ENCODE peak calls at places on chromosomes 3 and 15, in eight cellular contexts. One of them, this sample, is unnamed.

GRCh38 chr3:23916152-23916885 is 471 bp downstream of the NKIRAS1 start:
- DNase-seq in tibial artery: no peak
- DNase-seq in CD8-positive, alpha-beta T cell: no peak
- DNase-seq in mucosa of descending colon: no peak
- DNase-seq in A673: no peak
- DNase-seq in CD8-positive, alpha-beta memory T cell: no peak
- DNase-seq in A549: no peak
- DNase-seq in RWPE2: no peak
- DNase-seq in this sample: no peak

GRCh38 chr3:76765526-76765925 is 274.4 kb upstream of the ROBO2 start:
- DNase-seq in tibial artery: no peak
- DNase-seq in CD8-positive, alpha-beta T cell: no peak
- DNase-seq in mucosa of descending colon: no peak
- DNase-seq in A673: no peak
- DNase-seq in CD8-positive, alpha-beta memory T cell: no peak
- DNase-seq in A549: no peak
- DNase-seq in RWPE2: no peak
- DNase-seq in this sample: no peak

GRCh38 chr3:146542179-146542578 is 2.2 kb downstream of the PLSCR1 start:
- DNase-seq in tibial artery: no peak
- DNase-seq in CD8-positive, alpha-beta T cell: no peak
- DNase-seq in mucosa of descending colon: peak; percentile 22
- DNase-seq in A673: no peak
- DNase-seq in CD8-positive, alpha-beta memory T cell: no peak
- DNase-seq in A549: no peak
- DNase-seq in RWPE2: no peak
- DNase-seq in this sample: no peak

GRCh38 chr3:9064251-9064650 is 101.0 kb upstream of the RAD18 start:
- DNase-seq in tibial artery: no peak
- DNase-seq in CD8-positive, alpha-beta T cell: no peak
- DNase-seq in mucosa of descending colon: no peak
- DNase-seq in A673: no peak
- DNase-seq in CD8-positive, alpha-beta memory T cell: no peak
- DNase-seq in A549: no peak
- DNase-seq in RWPE2: no peak
- DNase-seq in this sample: no peak

GRCh38 chr3:129657261-129658046 is 51.0 kb upstream of the PLXND1 start:
- DNase-seq in tibial artery: no peak
- DNase-seq in CD8-positive, alpha-beta T cell: no peak
- DNase-seq in mucosa of descending colon: no peak
- DNase-seq in A673: no peak
- DNase-seq in CD8-positive, alpha-beta memory T cell: no peak
- DNase-seq in A549: no peak
- DNase-seq in RWPE2: no peak
- DNase-seq in this sample: no peak

GRCh38 chr3:143901105-143901504 is 52.8 kb upstream of the SLC9A9 start:
- DNase-seq in tibial artery: no peak
- DNase-seq in CD8-positive, alpha-beta T cell: no peak
- DNase-seq in mucosa of descending colon: no peak
- DNase-seq in A673: no peak
- DNase-seq in CD8-positive, alpha-beta memory T cell: no peak
- DNase-seq in A549: no peak
- DNase-seq in RWPE2: no peak
- DNase-seq in this sample: no peak

GRCh38 chr3:152291649-152292066 is 22.9 kb downstream of the MBNL1 start:
- DNase-seq in tibial artery: no peak
- DNase-seq in CD8-positive, alpha-beta T cell: no peak
- DNase-seq in mucosa of descending colon: no peak
- DNase-seq in A673: no peak
- DNase-seq in CD8-positive, alpha-beta memory T cell: no peak
- DNase-seq in A549: no peak
- DNase-seq in RWPE2: no peak
- DNase-seq in this sample: no peak

GRCh38 chr3:156826144-156826895 is at the start of gene LEKR1:
- DNase-seq in tibial artery: peak; percentile 91
- DNase-seq in CD8-positive, alpha-beta T cell: peak; percentile 67
- DNase-seq in mucosa of descending colon: peak; percentile 93
- DNase-seq in A673: peak; percentile 92
- DNase-seq in CD8-positive, alpha-beta memory T cell: peak; percentile 80
- DNase-seq in A549: peak; percentile 73
- DNase-seq in RWPE2: peak; percentile 89
- DNase-seq in this sample: no peak

DNA sequence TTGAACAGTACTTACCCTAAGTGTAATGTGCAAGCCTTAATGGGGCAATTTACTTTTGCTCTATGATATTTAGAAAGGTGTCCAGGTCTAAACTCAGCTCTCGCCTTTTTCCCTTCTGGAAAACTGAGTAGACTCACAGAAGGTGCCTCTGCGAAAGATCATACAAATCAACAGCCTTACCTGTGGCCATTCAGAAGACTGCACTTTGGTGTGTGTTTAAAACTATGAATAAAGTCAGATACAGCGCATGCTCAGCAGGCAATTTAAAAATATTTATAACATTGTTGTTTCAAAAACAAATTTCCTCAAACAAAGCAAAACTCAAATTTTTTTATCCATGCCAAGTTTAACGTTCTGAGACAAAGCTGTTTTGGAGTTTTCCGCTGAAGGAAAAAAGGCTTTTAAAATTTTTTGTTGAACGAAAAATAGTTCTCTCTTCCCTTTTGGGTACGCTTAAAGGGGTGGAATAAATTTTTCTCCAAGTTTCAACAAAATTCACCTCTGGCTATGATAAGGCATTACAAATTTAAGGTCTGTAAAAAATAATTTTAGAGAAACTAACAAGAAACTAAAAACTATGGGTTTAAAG is 156.3 kb downstream of the TIGIT start:
- DNase-seq in tibial artery: no peak
- DNase-seq in CD8-positive, alpha-beta T cell: no peak
- DNase-seq in mucosa of descending colon: no peak
- DNase-seq in A673: no peak
- DNase-seq in CD8-positive, alpha-beta memory T cell: no peak
- DNase-seq in A549: no peak
- DNase-seq in RWPE2: no peak
- DNase-seq in this sample: no peak
- H3K4me3 ChIP-seq in tibial artery: no peak overlapping the region
- H3K4me3 ChIP-seq in CD8-positive, alpha-beta T cell: no peak overlapping the region
- H3K4me3 ChIP-seq in mucosa of descending colon: no peak overlapping the region
- H3K4me3 ChIP-seq in A673: peak overlapping the region; percentile 58
- H3K4me3 ChIP-seq in CD8-positive, alpha-beta memory T cell: no peak overlapping the region
- H3K4me3 ChIP-seq in A549: no peak overlapping the region
- H3K4me3 ChIP-seq in RWPE2: peak overlapping the region; percentile 0
- H3K4me3 ChIP-seq in this sample: no peak overlapping the region

GRCh38 chr3:50167782-50168317 is 12.7 kb downstream of the SEMA3F start:
- DNase-seq in tibial artery: no peak
- DNase-seq in CD8-positive, alpha-beta T cell: no peak
- DNase-seq in mucosa of descending colon: no peak
- DNase-seq in A673: no peak
- DNase-seq in CD8-positive, alpha-beta memory T cell: no peak
- DNase-seq in A549: no peak
- DNase-seq in RWPE2: no peak
- DNase-seq in this sample: no peak

GRCh38 chr3:50167069-50167781 is 12.1 kb downstream of the SEMA3F start:
- DNase-seq in tibial artery: no peak
- DNase-seq in CD8-positive, alpha-beta T cell: no peak
- DNase-seq in mucosa of descending colon: no peak
- DNase-seq in A673: no peak
- DNase-seq in CD8-positive, alpha-beta memory T cell: no peak
- DNase-seq in A549: no peak
- DNase-seq in RWPE2: peak; percentile 88
- DNase-seq in this sample: no peak

GRCh38 chr3:50165388-50166308 is 10.5 kb downstream of the SEMA3F start:
- DNase-seq in tibial artery: peak; percentile 92
- DNase-seq in CD8-positive, alpha-beta T cell: no peak
- DNase-seq in mucosa of descending colon: no peak
- DNase-seq in A673: no peak
- DNase-seq in CD8-positive, alpha-beta memory T cell: no peak
- DNase-seq in A549: no peak
- DNase-seq in RWPE2: no peak
- DNase-seq in this sample: no peak

GRCh38 chr3:50164984-50165383 is 9.9 kb downstream of the SEMA3F start:
- DNase-seq in tibial artery: no peak
- DNase-seq in CD8-positive, alpha-beta T cell: no peak
- DNase-seq in mucosa of descending colon: no peak
- DNase-seq in A673: no peak
- DNase-seq in CD8-positive, alpha-beta memory T cell: no peak
- DNase-seq in A549: no peak
- DNase-seq in RWPE2: no peak
- DNase-seq in this sample: no peak

DNA sequence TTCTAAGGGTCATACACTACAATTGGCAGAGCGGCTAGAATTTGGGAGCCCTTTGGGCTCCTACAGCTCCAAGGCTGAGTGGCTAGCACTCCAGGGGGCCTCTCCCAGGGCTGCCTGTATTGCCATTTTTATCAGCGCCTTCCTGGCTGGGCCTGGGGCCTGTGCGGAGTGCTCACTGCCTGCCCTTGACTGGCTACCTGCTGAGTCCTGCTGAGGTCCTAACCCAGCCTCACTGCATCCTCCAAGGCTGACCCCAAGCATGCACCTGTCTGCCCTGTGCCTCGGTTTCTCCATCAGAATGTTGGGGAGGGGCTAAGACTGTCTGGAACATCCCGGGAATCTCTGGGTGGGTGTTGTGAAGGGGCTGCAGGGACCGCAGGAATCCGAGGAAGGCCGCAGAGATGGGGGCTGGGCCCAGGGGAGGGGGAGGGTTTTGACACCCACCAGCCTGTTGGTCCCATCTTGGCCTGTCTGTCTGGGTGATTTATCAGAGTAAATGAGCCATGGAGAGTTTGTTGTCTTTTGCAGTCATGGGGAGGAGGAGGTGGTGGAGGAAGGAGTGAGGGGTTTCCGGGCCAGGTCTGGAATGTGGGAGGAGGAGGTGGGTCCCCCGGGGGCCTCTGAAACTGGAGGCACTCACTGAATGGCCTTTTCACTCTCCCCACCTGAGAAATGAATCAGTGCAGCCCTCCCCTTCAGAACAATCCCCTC is 11.3 kb downstream of the SEMA3F start:
- DNase-seq in tibial artery: no peak
- DNase-seq in CD8-positive, alpha-beta T cell: no peak
- DNase-seq in mucosa of descending colon: no peak
- DNase-seq in A673: no peak
- DNase-seq in CD8-positive, alpha-beta memory T cell: no peak
- DNase-seq in A549: no peak
- DNase-seq in RWPE2: no peak
- DNase-seq in this sample: no peak
- H3K4me3 ChIP-seq in tibial artery: peak overlapping the region; percentile 29
- H3K4me3 ChIP-seq in CD8-positive, alpha-beta T cell: no peak overlapping the region
- H3K4me3 ChIP-seq in mucosa of descending colon: no peak overlapping the region
- H3K4me3 ChIP-seq in A673: no peak overlapping the region
- H3K4me3 ChIP-seq in CD8-positive, alpha-beta memory T cell: no peak overlapping the region
- H3K4me3 ChIP-seq in A549: no peak overlapping the region
- H3K4me3 ChIP-seq in RWPE2: no peak overlapping the region
- H3K4me3 ChIP-seq in this sample: no peak overlapping the region

DNA sequence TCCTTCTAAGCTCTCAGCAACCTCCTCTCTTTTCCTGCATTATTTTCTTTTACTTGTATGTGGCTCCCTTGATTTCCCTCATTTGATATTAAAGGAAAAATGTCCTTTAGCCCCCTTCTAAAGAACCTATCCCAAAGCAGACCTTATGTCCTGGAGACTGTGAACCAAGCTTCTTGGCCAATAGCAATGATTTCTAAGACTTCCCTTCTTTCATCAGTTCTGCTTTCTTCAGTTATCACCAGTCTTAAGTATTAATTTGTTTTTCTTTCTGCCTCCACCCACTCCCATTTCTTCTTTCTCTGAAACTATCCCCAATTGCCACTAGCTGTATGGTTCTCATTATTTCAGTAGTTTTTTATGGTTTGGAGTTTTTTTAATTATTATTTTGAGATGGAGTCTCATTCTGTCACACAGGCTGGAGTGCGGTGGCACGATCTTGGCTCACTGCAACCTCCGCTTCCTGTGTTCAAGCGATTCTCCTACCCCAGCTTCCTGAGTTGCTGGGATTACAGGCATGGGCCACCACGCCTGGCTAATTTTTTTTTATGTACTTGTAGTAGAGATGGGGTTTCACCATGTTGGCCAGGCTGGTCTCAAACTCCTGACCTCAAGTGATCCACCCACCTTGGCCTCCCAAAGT is 12.1 kb downstream of the TMOD3 start:
- DNase-seq in tibial artery: no peak
- DNase-seq in CD8-positive, alpha-beta T cell: no peak
- DNase-seq in mucosa of descending colon: no peak
- DNase-seq in A673: peak; percentile 45
- DNase-seq in CD8-positive, alpha-beta memory T cell: no peak
- DNase-seq in A549: no peak
- DNase-seq in RWPE2: no peak
- DNase-seq in this sample: no peak
- H3K4me3 ChIP-seq in tibial artery: no peak overlapping the region
- H3K4me3 ChIP-seq in CD8-positive, alpha-beta T cell: no peak overlapping the region
- H3K4me3 ChIP-seq in mucosa of descending colon: no peak overlapping the region
- H3K4me3 ChIP-seq in A673: no peak overlapping the region
- H3K4me3 ChIP-seq in CD8-positive, alpha-beta memory T cell: no peak overlapping the region
- H3K4me3 ChIP-seq in A549: no peak overlapping the region
- H3K4me3 ChIP-seq in RWPE2: no peak overlapping the region
- H3K4me3 ChIP-seq in this sample: no peak overlapping the region

GRCh38 chr3:138435840-138436239 is 1.4 kb downstream of the ESYT3 start:
- DNase-seq in tibial artery: no peak
- DNase-seq in CD8-positive, alpha-beta T cell: no peak
- DNase-seq in mucosa of descending colon: no peak
- DNase-seq in A673: no peak
- DNase-seq in CD8-positive, alpha-beta memory T cell: no peak
- DNase-seq in A549: no peak
- DNase-seq in RWPE2: no peak
- DNase-seq in this sample: no peak

GRCh38 chr3:138432576-138433240 is 1.7 kb upstream of the ESYT3 start:
- DNase-seq in tibial artery: no peak
- DNase-seq in CD8-positive, alpha-beta T cell: no peak
- DNase-seq in mucosa of descending colon: no peak
- DNase-seq in A673: no peak
- DNase-seq in CD8-positive, alpha-beta memory T cell: no peak
- DNase-seq in A549: no peak
- DNase-seq in RWPE2: no peak
- DNase-seq in this sample: no peak

GRCh38 chr3:138434276-138434874 is at the start of gene ESYT3:
- DNase-seq in tibial artery: peak; percentile 74
- DNase-seq in CD8-positive, alpha-beta T cell: peak; percentile 24
- DNase-seq in mucosa of descending colon: peak; percentile 78
- DNase-seq in A673: peak; percentile 69
- DNase-seq in CD8-positive, alpha-beta memory T cell: no peak
- DNase-seq in A549: peak; percentile 63
- DNase-seq in RWPE2: peak; percentile 85
- DNase-seq in this sample: peak; percentile 73

GRCh38 chr3:138434875-138435772 is 708 bp downstream of the ESYT3 start:
- DNase-seq in tibial artery: no peak
- DNase-seq in CD8-positive, alpha-beta T cell: no peak
- DNase-seq in mucosa of descending colon: no peak
- DNase-seq in A673: no peak
- DNase-seq in CD8-positive, alpha-beta memory T cell: no peak
- DNase-seq in A549: no peak
- DNase-seq in RWPE2: no peak
- DNase-seq in this sample: no peak

DNA sequence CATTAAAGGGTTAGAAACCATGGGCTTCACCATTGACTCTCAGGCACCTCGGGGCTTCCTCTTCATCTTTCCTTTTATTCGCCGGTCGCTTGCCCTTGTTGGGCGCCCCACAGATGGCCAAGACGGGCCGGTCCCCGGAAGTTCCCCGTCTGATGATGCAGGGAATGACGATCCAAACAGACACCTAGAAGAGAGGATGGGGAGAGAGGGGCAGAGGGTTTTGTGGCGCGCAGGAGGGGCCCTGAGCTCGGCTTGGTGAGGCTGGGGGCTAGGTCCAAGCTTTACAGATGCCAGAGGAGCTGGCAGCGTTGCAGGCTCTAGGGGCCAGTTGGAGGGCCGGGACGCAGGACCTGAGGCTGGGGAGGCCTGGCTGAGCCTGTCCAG is 532 bp upstream of the ESYT3 start:
- DNase-seq in tibial artery: no peak
- DNase-seq in CD8-positive, alpha-beta T cell: no peak
- DNase-seq in mucosa of descending colon: no peak
- DNase-seq in A673: no peak
- DNase-seq in CD8-positive, alpha-beta memory T cell: no peak
- DNase-seq in A549: no peak
- DNase-seq in RWPE2: no peak
- DNase-seq in this sample: no peak
- H3K4me3 ChIP-seq in tibial artery: peak overlapping the region; percentile 67
- H3K4me3 ChIP-seq in CD8-positive, alpha-beta T cell: peak overlapping the region; percentile 39
- H3K4me3 ChIP-seq in mucosa of descending colon: no peak overlapping the region
- H3K4me3 ChIP-seq in A673: no peak overlapping the region
- H3K4me3 ChIP-seq in CD8-positive, alpha-beta memory T cell: no peak overlapping the region
- H3K4me3 ChIP-seq in A549: peak overlapping the region; percentile 56
- H3K4me3 ChIP-seq in RWPE2: no peak overlapping the region
- H3K4me3 ChIP-seq in this sample: no peak overlapping the region